ENCODE peak calls at places on chromosomes 1 and 21, in ten cellular contexts. K, Q, M, H, S, U, I, J, N and Z are unnamed samples.

GRCh38 chr1:37890378-37891014 is 31.1 kb upstream of the MTF1 start:
- DNase-seq in K (no peak), Q (no peak), M (no peak), H (no peak), S (peak), U (no peak), I (peak), J (peak), N (no peak), Z (peak)

GRCh38 chr1:236560213-236560771 is 36.5 kb downstream of the LGALS8 start:
- DNase-seq in K (no peak), Q (no peak), M (no peak), H (no peak), S (no peak), U (no peak), I (no peak), J (no peak), N (no peak), Z (no peak)

GRCh38 chr21:25689226-25689625 is 45.5 kb downstream of the ATP5PF start:
- DNase-seq in K (no peak), Q (no peak), M (no peak), H (no peak), S (no peak), U (no peak), I (no peak), J (no peak), N (no peak), Z (no peak)

GRCh38 chr1:167805041-167805556 is 83.3 kb downstream of the MPZL1 start:
- DNase-seq in K (no peak), Q (peak), M (no peak), H (no peak), S (peak), U (no peak), I (no peak), J (no peak), N (no peak), Z (peak)

GRCh38 chr1:100627018-100627716 is 89.2 kb downstream of the GPR88 start:
- DNase-seq in K (no peak), Q (no peak), M (no peak), H (no peak), S (no peak), U (no peak), I (peak), J (peak), N (no peak), Z (no peak)

GRCh38 chr1:92461364-92462097 is 25.2 kb downstream of the GFI1 start:
- DNase-seq in K (no peak), Q (no peak), M (no peak), H (no peak), S (peak), U (no peak), I (peak), J (no peak), N (no peak), Z (peak)

GRCh38 chr1:62288224-62288623 is 31.0 kb downstream of the KANK4 start:
- DNase-seq in K (no peak), Q (no peak), M (no peak), H (no peak), S (no peak), U (no peak), I (no peak), J (no peak), N (no peak), Z (no peak)

GRCh38 chr1:228304766-228305395 is 97.0 kb downstream of the OBSCN start:
- DNase-seq in K (no peak), Q (no peak), M (no peak), H (no peak), S (no peak), U (no peak), I (no peak), J (no peak), N (peak), Z (no peak)

GRCh38 chr1:203744008-203744972 is 20.7 kb upstream of the LAX1 start:
- DNase-seq in K (peak), Q (no peak), M (peak), H (peak), S (peak), U (peak), I (no peak), J (no peak), N (no peak), Z (peak)

GRCh38 chr1:19758227-19758830 is 41.4 kb downstream of the TMCO4 start:
- DNase-seq in K (peak), Q (no peak), M (no peak), H (no peak), S (no peak), U (no peak), I (peak), J (peak), N (peak), Z (no peak)

GRCh38 chr1:211606327-211606913 is 27.5 kb upstream of the SLC30A1 start:
- DNase-seq in K (no peak), Q (peak), M (no peak), H (peak), S (peak), U (no peak), I (no peak), J (no peak), N (no peak), Z (peak)

GRCh38 chr1:121544500-121544899 is 359.7 kb downstream of the SRGAP2C start:
- DNase-seq in K (no peak), Q (no peak), M (no peak), H (no peak), S (no peak), U (no peak), I (no peak), J (no peak), N (no peak), Z (no peak)

DNA sequence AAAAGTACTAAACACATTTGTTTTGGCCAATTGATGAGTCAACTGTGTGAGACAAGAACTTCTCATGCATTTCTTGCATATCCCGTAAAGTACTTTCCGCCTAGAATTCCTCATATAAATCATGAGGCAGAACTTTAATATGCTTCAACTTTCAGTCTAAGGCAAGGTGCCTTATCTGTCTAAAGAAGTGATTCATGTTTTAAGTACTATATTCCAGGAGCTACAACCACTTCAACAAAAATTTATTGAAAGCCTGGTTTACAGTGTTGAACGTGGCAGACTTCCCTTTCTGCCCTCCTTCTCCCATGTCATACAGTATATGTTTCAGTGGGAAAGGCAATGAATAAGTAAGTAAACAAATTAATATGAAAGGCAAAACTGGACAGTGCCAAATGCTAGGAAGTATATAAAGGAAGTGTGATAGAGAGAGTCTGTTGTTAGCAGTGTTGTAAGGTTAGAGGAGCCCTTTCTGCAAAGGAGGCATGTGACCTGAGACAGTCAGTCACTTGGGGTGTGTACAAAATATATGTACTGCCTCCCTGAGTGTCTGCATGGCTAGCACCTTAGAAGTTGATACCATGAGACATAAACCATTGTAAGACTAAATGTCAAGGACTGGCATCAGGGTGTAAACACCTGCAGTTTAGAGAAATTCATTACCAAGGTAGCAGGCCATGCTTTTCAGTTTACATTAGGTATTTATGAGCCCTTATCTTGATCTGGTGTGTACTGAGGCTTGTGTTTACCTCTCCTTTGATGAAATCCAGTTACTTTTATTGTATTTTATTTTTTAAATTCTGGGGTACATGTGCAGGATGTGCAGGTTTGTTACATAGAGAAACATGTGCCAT is 362.3 kb downstream of the SRGAP2C start:
- DNase-seq in K (no peak), Q (no peak), M (no peak), H (no peak), S (no peak), U (no peak), I (no peak), J (no peak), N (no peak), Z (no peak)
- TF ChIP-seq CTCF in K (no peak), Q (no peak), M (no peak), H (no peak), S (no peak), U (no peak), I (no peak), J (no peak), N (no peak), Z (no peak)

GRCh38 chr1:235511470-235512240 is 7.4 kb upstream of the B3GALNT2 start:
- DNase-seq in K (no peak), Q (no peak), M (no peak), H (no peak), S (no peak), U (no peak), I (no peak), J (peak), N (no peak), Z (no peak)
- TF ChIP-seq CTCF in K (no peak), Q (no peak), M (no peak), H (no peak), S (no peak), U (no peak), I (peak), J (no peak), N (no peak), Z (no peak)

DNA sequence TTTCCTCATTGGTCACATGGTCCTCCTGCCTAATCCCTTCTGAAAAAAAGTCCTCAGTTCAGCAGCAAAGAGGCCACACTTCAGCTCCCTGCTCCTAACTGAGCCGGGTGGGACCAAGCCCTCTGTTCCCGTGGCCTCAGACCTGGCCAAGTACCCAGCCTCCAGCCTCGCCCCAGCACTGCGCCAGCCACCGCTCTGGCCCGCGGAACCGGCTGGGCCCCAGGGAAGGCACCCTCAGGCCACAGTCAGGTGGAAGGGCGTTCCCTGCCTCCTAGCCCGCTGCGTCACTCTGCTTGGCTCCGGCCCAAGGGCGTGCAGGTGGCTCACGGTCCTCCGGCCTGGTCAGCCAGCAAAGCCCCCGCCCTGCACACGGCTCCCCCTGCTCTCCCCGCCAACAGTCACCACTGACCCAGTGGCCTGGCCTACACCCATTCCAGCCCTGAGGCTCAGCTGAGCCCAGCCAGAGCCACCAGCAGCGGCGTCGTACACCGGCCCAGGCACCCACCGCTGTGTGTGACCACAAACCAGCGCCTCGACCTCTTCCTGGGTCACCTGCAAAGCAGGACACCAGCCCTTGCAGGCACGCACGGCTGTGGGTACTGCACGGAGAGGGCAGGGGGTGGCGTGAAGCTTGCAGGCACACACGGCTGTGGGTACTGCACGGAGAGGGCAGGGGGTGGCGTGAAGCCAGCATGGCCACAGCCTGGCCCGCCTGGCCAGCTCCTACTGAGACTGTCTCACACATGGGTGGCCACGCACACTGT is 19.4 kb downstream of the NADK start:
- DNase-seq in K (no peak), Q (no peak), M (peak), H (peak), S (no peak), U (no peak), I (peak), J (no peak), N (peak), Z (no peak)
- TF ChIP-seq CTCF in K (no peak), Q (no peak), M (no peak), H (no peak), S (no peak), U (no peak), I (no peak), J (no peak), N (peak), Z (no peak)

GRCh38 chr1:22731924-22732522 is 21.4 kb downstream of the EPHB2 start:
- DNase-seq in K (no peak), Q (no peak), M (no peak), H (no peak), S (peak), U (no peak), I (no peak), J (no peak), N (no peak), Z (no peak)
- TF ChIP-seq CTCF in K (peak), Q (no peak), M (peak), H (no peak), S (no peak), U (no peak), I (no peak), J (peak), N (peak), Z (peak)

GRCh38 chr1:1597275-1597930 is 2.5 kb downstream of the FNDC10 start:
- DNase-seq in K (no peak), Q (no peak), M (no peak), H (no peak), S (peak), U (no peak), I (no peak), J (no peak), N (peak), Z (peak)
- TF ChIP-seq CTCF in K (peak), Q (no peak), M (peak), H (peak), S (peak), U (no peak), I (peak), J (peak), N (peak), Z (peak)

GRCh38 chr1:205600085-205600484 is 31.7 kb downstream of the ELK4 start:
- DNase-seq in K (no peak), Q (peak), M (no peak), H (no peak), S (no peak), U (no peak), I (peak), J (peak), N (no peak), Z (peak)
- TF ChIP-seq CTCF in K (peak), Q (no peak), M (no peak), H (no peak), S (no peak), U (no peak), I (peak), J (no peak), N (no peak), Z (no peak)

GRCh38 chr1:52348704-52349301 is 17.2 kb downstream of the CC2D1B start:
- DNase-seq in K (no peak), Q (no peak), M (no peak), H (no peak), S (no peak), U (no peak), I (peak), J (peak), N (no peak), Z (no peak)
- TF ChIP-seq CTCF in K (peak), Q (no peak), M (peak), H (no peak), S (no peak), U (no peak), I (no peak), J (peak), N (no peak), Z (peak)

DNA sequence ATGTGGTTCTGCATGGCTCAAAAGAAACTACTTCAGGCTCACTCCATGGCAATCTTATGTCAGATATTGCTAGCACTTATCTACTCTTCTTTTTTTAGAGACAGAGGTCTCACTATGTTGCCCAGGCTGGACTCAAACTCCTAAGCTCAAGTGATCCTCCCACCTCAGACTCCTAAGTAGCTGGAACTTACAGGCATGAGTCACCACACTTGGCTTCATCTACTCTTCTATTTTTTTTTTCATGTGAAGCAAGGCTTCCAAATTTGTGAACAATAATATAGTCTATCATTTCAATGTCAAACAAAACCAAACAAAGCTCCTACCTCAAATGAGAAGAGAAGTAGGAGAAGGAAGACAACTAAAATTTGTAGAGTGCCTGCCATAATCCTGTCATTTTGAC is 7.5 kb upstream of the PSEN2 start:
- DNase-seq in K (no peak), Q (no peak), M (no peak), H (no peak), S (no peak), U (no peak), I (peak), J (peak), N (no peak), Z (no peak)
- TF ChIP-seq CTCF in K (no peak), Q (no peak), M (no peak), H (no peak), S (no peak), U (no peak), I (no peak), J (no peak), N (no peak), Z (no peak)

DNA sequence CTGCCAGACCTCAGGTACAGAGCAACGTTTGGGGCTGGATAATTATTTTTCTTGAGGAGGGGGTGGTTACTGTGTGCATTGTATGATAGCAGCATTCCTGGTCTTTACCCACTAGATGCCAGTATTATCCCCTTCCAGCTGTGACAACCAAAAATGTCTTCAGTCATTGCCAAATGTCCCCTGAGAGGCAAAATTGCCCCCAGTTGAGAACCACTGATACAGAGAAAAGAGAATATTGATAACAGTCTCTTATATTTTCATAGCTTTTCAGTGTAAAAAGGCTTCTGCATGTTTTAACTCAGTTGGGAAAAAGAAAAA is 51.8 kb upstream of the SYT14 start:
- DNase-seq in K (no peak), Q (no peak), M (no peak), H (no peak), S (no peak), U (no peak), I (no peak), J (no peak), N (no peak), Z (no peak)
- TF ChIP-seq CTCF in K (peak), Q (no peak), M (no peak), H (no peak), S (no peak), U (no peak), I (peak), J (peak), N (no peak), Z (no peak)

GRCh38 chr21:40511976-40512375 is 335.0 kb downstream of the DSCAM start:
- DNase-seq in K (peak), Q (no peak), M (no peak), H (no peak), S (no peak), U (no peak), I (peak), J (peak), N (no peak), Z (no peak)

GRCh38 chr21:40516336-40516735 is 330.6 kb downstream of the DSCAM start:
- DNase-seq in K (no peak), Q (no peak), M (peak), H (peak), S (no peak), U (no peak), I (no peak), J (no peak), N (no peak), Z (no peak)

GRCh38 chr21:40507978-40508377 is 339.0 kb downstream of the DSCAM start:
- DNase-seq in K (peak), Q (no peak), M (no peak), H (no peak), S (no peak), U (no peak), I (peak), J (peak), N (no peak), Z (no peak)

GRCh38 chr21:40512590-40512989 is 334.4 kb downstream of the DSCAM start:
- DNase-seq in K (no peak), Q (no peak), M (no peak), H (no peak), S (no peak), U (no peak), I (peak), J (no peak), N (no peak), Z (no peak)
- TF ChIP-seq CTCF in K (peak), Q (no peak), M (no peak), H (peak), S (peak), U (no peak), I (peak), J (peak), N (peak), Z (peak)